ENCODE peak calls at places on chromosomes 1 and 21, in four cellular contexts. One of them, this sample, is unnamed. For H3K4me1, the result is how much of the 10 kb centered on the place peaks cover.

GRCh38 chr1:110433803-110434202 is 17.1 kb upstream of the PROK1 start:
- DNase-seq in H1: peak
- DNase-seq in HepG2: peak
- DNase-seq in GM12878: no peak
- DNase-seq in this sample: peak

GRCh38 chr1:8631163-8631562 is 186.3 kb downstream of the RERE start:
- DNase-seq in GM12878: no peak
- DNase-seq in HepG2: no peak
- DNase-seq in H1: no peak
- DNase-seq in this sample: no peak

GRCh38 chr1:48470506-48470905 is 1.5 kb downstream of the SPATA6 start:
- DNase-seq in H1: peak
- DNase-seq in HepG2: no peak
- DNase-seq in GM12878: no peak
- DNase-seq in this sample: no peak

GRCh38 chr1:32263744-32264143 is 12.7 kb downstream of the LCK start:
- DNase-seq in GM12878: no peak
- DNase-seq in H1: no peak
- DNase-seq in HepG2: no peak
- DNase-seq in this sample: no peak

GRCh38 chr1:14929547-14930223 is 223.9 kb upstream of the TMEM51 start:
- DNase-seq in GM12878: no peak
- DNase-seq in HepG2: no peak
- DNase-seq in H1: no peak
- DNase-seq in this sample: no peak

GRCh38 chr1:241702436-241702835 is 50.4 kb downstream of the WDR64 start:
- DNase-seq in H1: no peak
- DNase-seq in GM12878: no peak
- DNase-seq in HepG2: no peak
- DNase-seq in this sample: no peak

GRCh38 chr1:83547903-83548302 is 451.0 kb downstream of the TTLL7 start:
- DNase-seq in HepG2: no peak
- DNase-seq in H1: no peak
- DNase-seq in GM12878: no peak
- DNase-seq in this sample: no peak

GRCh38 chr1:32761253-32761877 is 55.8 kb downstream of the YARS1 start:
- DNase-seq in GM12878: peak
- DNase-seq in HepG2: no peak
- DNase-seq in H1: peak
- DNase-seq in this sample: no peak

GRCh38 chr1:33088119-33088906 is 7.4 kb downstream of the AZIN2 start:
- DNase-seq in HepG2: no peak
- DNase-seq in H1: no peak
- DNase-seq in GM12878: peak
- DNase-seq in this sample: no peak

GRCh38 chr1:199995096-199995685 is 32.3 kb upstream of the NR5A2 start:
- DNase-seq in GM12878: no peak
- DNase-seq in H1: no peak
- DNase-seq in HepG2: no peak
- DNase-seq in this sample: no peak

GRCh38 chr1:234696986-234697385 is 87.0 kb upstream of the IRF2BP2 start:
- DNase-seq in GM12878: no peak
- DNase-seq in H1: no peak
- DNase-seq in HepG2: no peak
- DNase-seq in this sample: no peak

GRCh38 chr1:156435551-156436318 is 64.8 kb downstream of the MEF2D start:
- DNase-seq in GM12878: no peak
- DNase-seq in HepG2: no peak
- DNase-seq in H1: no peak
- DNase-seq in this sample: no peak

GRCh38 chr1:6597777-6598131 is 4.9 kb downstream of the KLHL21 start:
- DNase-seq in H1: no peak
- DNase-seq in HepG2: no peak
- DNase-seq in GM12878: no peak
- DNase-seq in this sample: no peak

GRCh38 chr1:30125449-30126170 is 597.8 kb downstream of the MATN1 start:
- DNase-seq in H1: no peak
- DNase-seq in HepG2: no peak
- DNase-seq in GM12878: no peak
- DNase-seq in this sample: no peak

GRCh38 chr1:151739590-151740355 is 18.5 kb downstream of the RIIAD1 start:
- DNase-seq in H1: no peak
- DNase-seq in HepG2: no peak
- DNase-seq in GM12878: no peak
- DNase-seq in this sample: no peak

GRCh38 chr1:248847181-248847955 is 9.3 kb downstream of the ZNF672 start:
- DNase-seq in GM12878: no peak
- DNase-seq in H1: no peak
- DNase-seq in HepG2: no peak
- DNase-seq in this sample: no peak

GRCh38 chr1:206449566-206449965 is 20.7 kb upstream of the IKBKE start:
- DNase-seq in HepG2: no peak
- DNase-seq in GM12878: no peak
- DNase-seq in H1: no peak
- DNase-seq in this sample: no peak

GRCh38 chr1:67524143-67525052 is 94.2 kb upstream of the SERBP1 start:
- DNase-seq in HepG2: no peak
- DNase-seq in H1: no peak
- DNase-seq in GM12878: no peak
- DNase-seq in this sample: no peak

GRCh38 chr1:147168626-147169058 is 3.6 kb downstream of the PRKAB2 start:
- DNase-seq in HepG2: peak
- DNase-seq in H1: no peak
- DNase-seq in GM12878: no peak
- DNase-seq in this sample: no peak

GRCh38 chr1:111725192-111725591 is 14.0 kb downstream of the INKA2 start:
- DNase-seq in GM12878: no peak
- DNase-seq in H1: peak
- DNase-seq in HepG2: no peak
- DNase-seq in this sample: no peak

GRCh38 chr1:9717193-9718005 is 65.9 kb downstream of the PIK3CD start:
- DNase-seq in GM12878: peak
- DNase-seq in H1: no peak
- DNase-seq in HepG2: peak
- DNase-seq in this sample: no peak

GRCh38 chr1:84353665-84354064 is 44.6 kb upstream of the DNASE2B start:
- DNase-seq in GM12878: no peak
- DNase-seq in HepG2: no peak
- DNase-seq in H1: no peak
- DNase-seq in this sample: no peak

GRCh38 chr1:184152944-184153343 is 101.4 kb downstream of the TSEN15 start:
- DNase-seq in HepG2: no peak
- DNase-seq in GM12878: no peak
- DNase-seq in H1: no peak
- DNase-seq in this sample: no peak

GRCh38 chr1:187038789-187039188 is 210.0 kb downstream of the PLA2G4A start:
- DNase-seq in HepG2: no peak
- DNase-seq in H1: no peak
- DNase-seq in GM12878: no peak
- DNase-seq in this sample: no peak

GRCh38 chr1:7229186-7229585 is 443.9 kb downstream of the CAMTA1 start:
- DNase-seq in H1: no peak
- DNase-seq in GM12878: no peak
- DNase-seq in HepG2: no peak
- DNase-seq in this sample: no peak

GRCh38 chr21:44609193-44609592 is 2.7 kb upstream of the KRTAP10-8 start:
- DNase-seq in H1: no peak
- DNase-seq in GM12878: no peak
- DNase-seq in HepG2: no peak
- DNase-seq in this sample: no peak

GRCh38 chr1:110787328-110788071 is 85.4 kb upstream of the CD53 start:
- DNase-seq in GM12878: peak
- DNase-seq in HepG2: no peak
- DNase-seq in H1: no peak
- DNase-seq in this sample: no peak

GRCh38 chr1:204170494-204171155 is 4.5 kb upstream of the REN start:
- DNase-seq in GM12878: no peak
- DNase-seq in HepG2: no peak
- DNase-seq in H1: no peak
- DNase-seq in this sample: no peak

GRCh38 chr1:78274814-78275213 is 216.0 kb upstream of the PTGFR start:
- DNase-seq in H1: no peak
- DNase-seq in GM12878: no peak
- DNase-seq in HepG2: no peak
- DNase-seq in this sample: no peak

GRCh38 chr1:7334475-7335035 is 436.5 kb upstream of the VAMP3 start:
- DNase-seq in HepG2: no peak
- DNase-seq in H1: no peak
- DNase-seq in GM12878: no peak
- DNase-seq in this sample: no peak

GRCh38 chr1:33443067-33443704 is 12.3 kb upstream of the PHC2 start:
- DNase-seq in GM12878: no peak
- DNase-seq in H1: no peak
- DNase-seq in HepG2: no peak
- DNase-seq in this sample: no peak

GRCh38 chr1:64087768-64088167 is 115.7 kb upstream of the UBE2U start:
- DNase-seq in GM12878: no peak
- DNase-seq in HepG2: no peak
- DNase-seq in H1: no peak
- DNase-seq in this sample: no peak

GRCh38 chr1:162732094-162732493 is 58.4 kb upstream of the HSD17B7 start:
- DNase-seq in HepG2: peak
- DNase-seq in H1: no peak
- DNase-seq in GM12878: no peak
- DNase-seq in this sample: no peak

GRCh38 chr1:76826072-76826827 is 41.0 kb upstream of the ST6GALNAC5 start:
- DNase-seq in H1: no peak
- DNase-seq in GM12878: no peak
- DNase-seq in HepG2: no peak
- DNase-seq in this sample: no peak

GRCh38 chr1:8423134-8423701 is 105.3 kb downstream of the SLC45A1 start:
- DNase-seq in H1: peak
- DNase-seq in GM12878: no peak
- DNase-seq in HepG2: no peak
- DNase-seq in this sample: no peak

GRCh38 chr1:167517535-167518330 is 596 bp downstream of the CD247 start:
- DNase-seq in GM12878: no peak
- DNase-seq in H1: peak
- DNase-seq in HepG2: no peak
- DNase-seq in this sample: no peak
- TF ChIP-seq YY1 in GM12878: no peak
- TF ChIP-seq YY1 in H1: no peak
- TF ChIP-seq YY1 in HepG2: no peak
- TF ChIP-seq YY1 in this sample: no peak

DNA sequence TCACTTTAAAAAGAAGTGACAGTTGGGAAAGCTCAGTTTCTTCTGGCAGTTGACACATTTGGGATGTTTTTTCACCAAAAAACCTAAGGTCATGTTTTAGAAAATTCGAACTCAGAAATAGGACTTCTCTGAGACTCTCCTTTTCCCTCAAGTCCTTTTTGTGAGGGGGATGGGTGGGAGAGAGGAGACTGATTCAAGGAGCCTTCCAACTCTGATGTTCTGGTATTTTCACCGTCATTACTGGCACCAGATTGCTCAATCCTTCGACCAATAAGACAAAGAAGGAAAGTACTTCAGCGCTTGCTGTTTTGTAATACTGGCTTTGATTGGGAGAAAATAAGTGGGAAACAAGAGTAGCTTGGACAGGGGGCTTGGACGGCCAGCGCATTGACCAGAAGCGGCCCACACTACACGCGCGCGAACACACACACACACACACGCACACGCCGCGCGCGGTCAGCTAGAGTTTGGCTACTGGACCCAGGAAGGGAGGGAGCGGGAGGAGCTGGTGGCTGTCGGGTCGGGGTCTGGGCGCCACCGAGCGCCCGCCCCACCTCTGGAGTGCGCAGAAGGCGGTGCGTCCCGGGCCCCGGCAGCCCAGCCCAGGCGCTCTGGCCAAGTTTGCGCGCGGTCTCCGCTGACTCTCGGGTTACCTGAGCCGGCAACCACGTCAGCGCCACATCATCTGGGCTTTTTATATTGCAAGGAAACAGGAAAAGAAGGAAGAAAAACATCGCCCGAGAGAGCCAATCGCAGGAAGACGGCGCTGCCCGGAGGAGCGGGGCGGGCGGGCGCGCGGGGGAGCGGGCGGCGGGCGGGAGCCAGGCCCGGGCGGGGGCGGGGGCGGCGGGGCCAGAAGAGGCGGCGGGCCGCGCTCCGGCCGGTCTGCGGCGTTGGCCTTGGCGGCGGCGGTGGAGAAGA is at the start of gene KCNK1:
- DNase-seq in H1: peak
- DNase-seq in GM12878: no peak
- DNase-seq in HepG2: no peak
- DNase-seq in this sample: peak
- TF ChIP-seq SUZ12 in H1: peak
- TF ChIP-seq SUZ12 in GM12878: no peak
- TF ChIP-seq SUZ12 in HepG2: no peak
- TF ChIP-seq SUZ12 in this sample: peak

GRCh38 chr1:153394391-153394790 is 3.5 kb upstream of the S100A8 start:
- DNase-seq in HepG2: no peak
- DNase-seq in GM12878: no peak
- DNase-seq in H1: no peak
- DNase-seq in this sample: no peak
- H3K4me1 ChIP-seq in HepG2: under half
- H3K4me1 ChIP-seq in GM12878: under half
- H3K4me1 ChIP-seq in H1: under half
- H3K4me1 ChIP-seq in this sample: under half

GRCh38 chr1:154629160-154630073 is 21.4 kb upstream of the ADAR start:
- DNase-seq in H1: no peak
- DNase-seq in HepG2: no peak
- DNase-seq in GM12878: no peak
- DNase-seq in this sample: no peak
- TF ChIP-seq YY1 in H1: no peak
- TF ChIP-seq YY1 in HepG2: no peak
- TF ChIP-seq YY1 in GM12878: no peak
- TF ChIP-seq YY1 in this sample: no peak

GRCh38 chr1:17286646-17287045 is 21.4 kb upstream of the PADI4 start:
- DNase-seq in HepG2: no peak
- DNase-seq in H1: no peak
- DNase-seq in GM12878: no peak
- DNase-seq in this sample: no peak
- TF ChIP-seq SUZ12 in HepG2: no peak
- TF ChIP-seq SUZ12 in H1: no peak
- TF ChIP-seq SUZ12 in GM12878: no peak
- TF ChIP-seq SUZ12 in this sample: no peak

GRCh38 chr1:45317163-45317562 is 9.5 kb upstream of the HPDL start:
- DNase-seq in H1: no peak
- DNase-seq in HepG2: no peak
- DNase-seq in GM12878: no peak
- DNase-seq in this sample: no peak
- H3K4me1 ChIP-seq in H1: under half
- H3K4me1 ChIP-seq in HepG2: under half
- H3K4me1 ChIP-seq in GM12878: under half
- H3K4me1 ChIP-seq in this sample: under half

DNA sequence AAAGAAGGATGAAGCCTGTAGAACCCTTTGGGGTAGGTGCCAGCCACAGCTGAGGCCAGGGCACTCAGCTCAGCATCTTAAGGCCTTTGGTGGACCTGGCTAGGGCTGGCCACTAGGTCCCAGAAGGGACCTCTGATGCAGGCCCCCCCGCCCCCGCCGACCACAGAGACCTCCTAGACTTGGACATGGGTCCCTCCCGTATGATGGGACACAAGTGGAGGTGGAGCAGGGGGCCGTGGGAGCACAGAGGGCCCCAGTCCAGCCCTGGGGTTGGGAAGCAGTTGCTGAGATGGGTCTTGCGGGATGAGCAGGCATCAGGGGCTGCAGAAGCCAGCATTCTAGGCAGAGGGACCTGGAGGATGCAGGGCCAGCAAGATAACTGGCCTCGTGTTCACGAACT is 3.2 kb downstream of the B4GALT2 start:
- DNase-seq in H1: no peak
- DNase-seq in HepG2: no peak
- DNase-seq in GM12878: no peak
- DNase-seq in this sample: no peak
- TF ChIP-seq YY1 in H1: no peak
- TF ChIP-seq YY1 in HepG2: no peak
- TF ChIP-seq YY1 in GM12878: no peak
- TF ChIP-seq YY1 in this sample: no peak

This sample was measured in NT2/D1.